ENCODE peak calls at places on chromosomes 6 and 20, in seven cellular contexts. O is mucosa of descending colon, L is fibroblast of lung, T is osteoblast, U is AG04449, E is OCI-LY7, M is activated gamma-delta T cell. P is an unnamed sample.

GRCh38 chr6:54935739-54936138 is 89.2 kb downstream of the FAM83B start:
- DNase-seq in L (peak; percentile 65), U (no peak), T (no peak), E (no peak), M (no peak), O (no peak), P (no peak)

GRCh38 chr20:36467076-36467999 is 74.0 kb upstream of the MYL9 start:
- DNase-seq in U (no peak), T (peak; percentile 92), O (peak; percentile 90), E (peak; percentile 82), L (peak; percentile 45), M (no peak), P (no peak)

GRCh38 chr6:148487461-148487860 is 144.8 kb downstream of the SASH1 start:
- DNase-seq in U (no peak), L (no peak), E (no peak), O (no peak), M (no peak), T (no peak), P (no peak)

GRCh38 chr6:56144538-56145324 is 102.6 kb downstream of the COL21A1 start:
- DNase-seq in M (no peak), O (no peak), L (peak; percentile 78), E (no peak), U (no peak), T (peak; percentile 53), P (no peak)

GRCh38 chr6:43917878-43918382 is 147.9 kb downstream of the VEGFA start:
- DNase-seq in O (no peak), M (no peak), U (no peak), E (no peak), L (peak; percentile 77), T (peak; percentile 46), P (no peak)

GRCh38 chr6:115668781-115669180 is 391.9 kb downstream of the FRK start:
- DNase-seq in U (no peak), O (no peak), L (no peak), E (no peak), M (no peak), T (no peak), P (no peak)

GRCh38 chr6:107793193-107793592 is 30.9 kb downstream of the SCML4 start:
- DNase-seq in T (no peak), L (no peak), O (no peak), E (no peak), U (no peak), M (no peak), P (no peak)

GRCh38 chr20:19757973-19758887 is at the start of gene RIN2:
- DNase-seq in L (peak; percentile 87), E (no peak), M (no peak), T (peak; percentile 97), U (no peak), O (peak; percentile 95), P (peak; percentile 92)

GRCh38 chr20:22425344-22426295 is 158.8 kb downstream of the FOXA2 start:
- DNase-seq in U (no peak), M (no peak), O (no peak), L (no peak), E (no peak), T (no peak), P (no peak)

GRCh38 chr6:117509021-117509420 is 26.5 kb downstream of the DCBLD1 start:
- DNase-seq in O (no peak), L (no peak), T (no peak), E (no peak), U (no peak), M (no peak), P (no peak)

GRCh38 chr6:116472710-116473109 is 11.5 kb downstream of the CALHM6 start:
- DNase-seq in E (no peak), U (peak; percentile 28), M (no peak), T (no peak), O (no peak), L (no peak), P (no peak)

GRCh38 chr6:35489995-35490791 is 6.7 kb downstream of the TEAD3 start:
- DNase-seq in O (peak; percentile 76), E (no peak), U (no peak), T (peak; percentile 97), M (no peak), L (peak; percentile 88), P (peak; percentile 76)

GRCh38 chr6:45535933-45536332 is 158.2 kb upstream of the SUPT3H start:
- DNase-seq in E (no peak), U (no peak), O (peak; percentile 65), L (no peak), T (no peak), M (no peak), P (no peak)

GRCh38 chr6:136607932-136608772 is 57.9 kb upstream of the MAP7 start:
- DNase-seq in O (peak; percentile 55), E (peak; percentile 71), T (no peak), L (peak; percentile 49), U (no peak), M (no peak), P (peak; percentile 65)

GRCh38 chr6:110517601-110518280 is 41.3 kb upstream of the SLC22A16 start:
- DNase-seq in O (no peak), U (no peak), M (no peak), T (no peak), E (no peak), L (no peak), P (no peak)

GRCh38 chr20:46349742-46350056 is 41.4 kb upstream of the CDH22 start:
- DNase-seq in U (no peak), L (no peak), E (peak; percentile 69), T (peak; percentile 76), M (no peak), O (no peak), P (no peak)

GRCh38 chr6:32290886-32291450 is 67.1 kb upstream of the NOTCH4 start:
- DNase-seq in M (no peak), U (no peak), E (no peak), O (no peak), L (no peak), T (no peak), P (no peak)

GRCh38 chr20:32628960-32629530 is 43.9 kb upstream of the NOL4L start:
- DNase-seq in T (peak; percentile 66), L (no peak), U (no peak), M (no peak), E (no peak), O (no peak), P (no peak)

GRCh38 chr6:91023529-91023928 is 436.7 kb upstream of the MAP3K7 start:
- DNase-seq in E (no peak), O (no peak), L (no peak), M (no peak), U (no peak), T (no peak), P (no peak)

GRCh38 chr6:147577466-147577865 is 69.0 kb downstream of the SAMD5 start:
- DNase-seq in T (no peak), M (no peak), E (no peak), O (no peak), U (no peak), L (no peak), P (no peak)

GRCh38 chr6:139327038-139327437 is 35.2 kb upstream of the TXLNB start:
- DNase-seq in E (peak; percentile 92), T (no peak), U (no peak), M (no peak), O (no peak), L (no peak), P (no peak)

GRCh38 chr6:21281366-21281765 is 312.2 kb upstream of the SOX4 start:
- DNase-seq in T (no peak), L (peak; percentile 14), E (no peak), O (no peak), U (no peak), M (no peak), P (no peak)

GRCh38 chr6:37919417-37920157 is 100.1 kb downstream of the ZFAND3 start:
- DNase-seq in E (no peak), U (peak; percentile 24), M (no peak), O (no peak), T (peak; percentile 39), L (peak; percentile 79), P (no peak)

GRCh38 chr6:125753218-125753936 is 3.9 kb downstream of the HEY2 start:
- DNase-seq in O (no peak), T (no peak), M (no peak), U (no peak), E (peak; percentile 41), L (peak; percentile 32), P (no peak)

GRCh38 chr6:133983099-133983939 is 30.3 kb downstream of the TBPL1 start:
- DNase-seq in M (no peak), U (peak; percentile 21), E (no peak), T (peak; percentile 61), O (no peak), L (peak; percentile 76), P (no peak)

GRCh38 chr6:35161265-35161664 is 20.1 kb upstream of the TCP11 start:
- DNase-seq in E (no peak), T (no peak), M (no peak), O (no peak), L (no peak), U (no peak), P (no peak)

GRCh38 chr20:1062334-1063015 is 55.9 kb upstream of the PSMF1 start:
- DNase-seq in M (no peak), T (no peak), E (no peak), L (no peak), U (no peak), O (peak; percentile 54), P (no peak)

GRCh38 chr6:33317668-33318425 is at the start of gene ZBTB22:
- DNase-seq in E (peak; percentile 98), U (peak; percentile 95), M (peak; percentile 84), T (peak; percentile 98), O (peak; percentile 99), L (peak; percentile 99), P (peak; percentile 100)

GRCh38 chr6:53302678-53303360 is 45.9 kb downstream of the ELOVL5 start:
- DNase-seq in T (peak; percentile 93), L (peak; percentile 97), E (no peak), O (no peak), M (no peak), U (no peak), P (no peak)

GRCh38 chr20:15076785-15077184 is 739.4 kb upstream of the FLRT3 start:
- DNase-seq in T (no peak), L (no peak), O (no peak), E (no peak), M (no peak), U (no peak), P (no peak)